ENCODE peak calls at places on chromosomes 5 and 9, in ten cellular contexts. One of them, this sample, is unnamed.

GRCh38 chr5:10485897-10486296 is 44.2 kb downstream of the ROPN1L start:
- DNase-seq in right lobe of liver: no peak
- DNase-seq in fibroblast of mammary gland: no peak
- DNase-seq in choroid plexus epithelial cell: no peak
- DNase-seq in WERI-Rb-1: no peak
- DNase-seq in left ventricle myocardium inferior: no peak
- DNase-seq in Peyer's patch: no peak
- DNase-seq in pancreas: no peak
- DNase-seq in brain microvascular endothelial cell: no peak
- DNase-seq in coronary artery: no peak
- DNase-seq in this sample: peak

GRCh38 chr9:2291980-2292704 is 277.0 kb downstream of the SMARCA2 start:
- DNase-seq in Peyer's patch: no peak
- DNase-seq in brain microvascular endothelial cell: no peak
- DNase-seq in choroid plexus epithelial cell: peak
- DNase-seq in left ventricle myocardium inferior: no peak
- DNase-seq in pancreas: no peak
- DNase-seq in coronary artery: no peak
- DNase-seq in fibroblast of mammary gland: peak
- DNase-seq in right lobe of liver: no peak
- DNase-seq in WERI-Rb-1: no peak
- DNase-seq in this sample: no peak

GRCh38 chr5:80255425-80255751 is 460 bp downstream of the SERINC5 start:
- DNase-seq in WERI-Rb-1: peak
- DNase-seq in pancreas: peak
- DNase-seq in right lobe of liver: no peak
- DNase-seq in left ventricle myocardium inferior: peak
- DNase-seq in choroid plexus epithelial cell: peak
- DNase-seq in fibroblast of mammary gland: peak
- DNase-seq in brain microvascular endothelial cell: peak
- DNase-seq in coronary artery: peak
- DNase-seq in Peyer's patch: peak
- DNase-seq in this sample: peak

GRCh38 chr9:124045076-124045829 is 33.7 kb downstream of the LHX2 start:
- DNase-seq in choroid plexus epithelial cell: peak
- DNase-seq in right lobe of liver: peak
- DNase-seq in Peyer's patch: no peak
- DNase-seq in WERI-Rb-1: no peak
- DNase-seq in pancreas: peak
- DNase-seq in fibroblast of mammary gland: peak
- DNase-seq in left ventricle myocardium inferior: peak
- DNase-seq in brain microvascular endothelial cell: peak
- DNase-seq in coronary artery: no peak
- DNase-seq in this sample: peak

GRCh38 chr5:1793301-1793740 is 6.3 kb downstream of the MRPL36 start:
- DNase-seq in Peyer's patch: peak
- DNase-seq in pancreas: no peak
- DNase-seq in right lobe of liver: no peak
- DNase-seq in choroid plexus epithelial cell: peak
- DNase-seq in left ventricle myocardium inferior: no peak
- DNase-seq in brain microvascular endothelial cell: peak
- DNase-seq in WERI-Rb-1: no peak
- DNase-seq in coronary artery: no peak
- DNase-seq in fibroblast of mammary gland: peak
- DNase-seq in this sample: no peak

GRCh38 chr5:1169608-1170115 is 31.7 kb upstream of the SLC6A19 start:
- DNase-seq in brain microvascular endothelial cell: no peak
- DNase-seq in coronary artery: no peak
- DNase-seq in WERI-Rb-1: no peak
- DNase-seq in left ventricle myocardium inferior: no peak
- DNase-seq in Peyer's patch: peak
- DNase-seq in choroid plexus epithelial cell: no peak
- DNase-seq in fibroblast of mammary gland: no peak
- DNase-seq in pancreas: no peak
- DNase-seq in right lobe of liver: no peak
- DNase-seq in this sample: no peak

GRCh38 chr9:94951591-94952115 is 225.2 kb downstream of the AOPEP start:
- DNase-seq in choroid plexus epithelial cell: no peak
- DNase-seq in fibroblast of mammary gland: no peak
- DNase-seq in left ventricle myocardium inferior: no peak
- DNase-seq in brain microvascular endothelial cell: no peak
- DNase-seq in right lobe of liver: no peak
- DNase-seq in pancreas: no peak
- DNase-seq in coronary artery: no peak
- DNase-seq in Peyer's patch: no peak
- DNase-seq in WERI-Rb-1: no peak
- DNase-seq in this sample: no peak

GRCh38 chr5:107365355-107366109 is 305.2 kb downstream of the EFNA5 start:
- DNase-seq in pancreas: no peak
- DNase-seq in choroid plexus epithelial cell: peak
- DNase-seq in fibroblast of mammary gland: no peak
- DNase-seq in brain microvascular endothelial cell: peak
- DNase-seq in WERI-Rb-1: no peak
- DNase-seq in coronary artery: no peak
- DNase-seq in right lobe of liver: no peak
- DNase-seq in left ventricle myocardium inferior: no peak
- DNase-seq in Peyer's patch: no peak
- DNase-seq in this sample: no peak

GRCh38 chr5:77641963-77642589 is 3.6 kb upstream of the OTP start:
- DNase-seq in left ventricle myocardium inferior: no peak
- DNase-seq in fibroblast of mammary gland: no peak
- DNase-seq in right lobe of liver: no peak
- DNase-seq in choroid plexus epithelial cell: no peak
- DNase-seq in WERI-Rb-1: no peak
- DNase-seq in coronary artery: no peak
- DNase-seq in pancreas: no peak
- DNase-seq in brain microvascular endothelial cell: no peak
- DNase-seq in Peyer's patch: no peak
- DNase-seq in this sample: no peak

GRCh38 chr5:83866191-83866590 is 145.5 kb upstream of the HAPLN1 start:
- DNase-seq in coronary artery: no peak
- DNase-seq in choroid plexus epithelial cell: peak
- DNase-seq in right lobe of liver: no peak
- DNase-seq in pancreas: no peak
- DNase-seq in brain microvascular endothelial cell: no peak
- DNase-seq in fibroblast of mammary gland: no peak
- DNase-seq in Peyer's patch: no peak
- DNase-seq in WERI-Rb-1: no peak
- DNase-seq in left ventricle myocardium inferior: no peak
- DNase-seq in this sample: no peak

GRCh38 chr9:105330755-105331154 is 86.3 kb downstream of the SLC44A1 start:
- DNase-seq in choroid plexus epithelial cell: no peak
- DNase-seq in right lobe of liver: no peak
- DNase-seq in brain microvascular endothelial cell: no peak
- DNase-seq in pancreas: no peak
- DNase-seq in coronary artery: no peak
- DNase-seq in WERI-Rb-1: no peak
- DNase-seq in Peyer's patch: no peak
- DNase-seq in left ventricle myocardium inferior: no peak
- DNase-seq in fibroblast of mammary gland: no peak
- DNase-seq in this sample: no peak

GRCh38 chr5:44747396-44747795 is 61.4 kb upstream of the MRPS30 start:
- DNase-seq in coronary artery: no peak
- DNase-seq in brain microvascular endothelial cell: no peak
- DNase-seq in fibroblast of mammary gland: no peak
- DNase-seq in WERI-Rb-1: no peak
- DNase-seq in pancreas: no peak
- DNase-seq in choroid plexus epithelial cell: no peak
- DNase-seq in right lobe of liver: no peak
- DNase-seq in Peyer's patch: no peak
- DNase-seq in left ventricle myocardium inferior: no peak
- DNase-seq in this sample: no peak

GRCh38 chr5:156329197-156329611 is 2.2 kb downstream of the SGCD start:
- DNase-seq in right lobe of liver: no peak
- DNase-seq in pancreas: no peak
- DNase-seq in choroid plexus epithelial cell: no peak
- DNase-seq in WERI-Rb-1: no peak
- DNase-seq in fibroblast of mammary gland: no peak
- DNase-seq in Peyer's patch: no peak
- DNase-seq in coronary artery: no peak
- DNase-seq in left ventricle myocardium inferior: peak
- DNase-seq in brain microvascular endothelial cell: no peak
- DNase-seq in this sample: no peak

GRCh38 chr9:86642721-86643120 is 288.5 kb upstream of the TUT7 start:
- DNase-seq in choroid plexus epithelial cell: no peak
- DNase-seq in brain microvascular endothelial cell: no peak
- DNase-seq in Peyer's patch: no peak
- DNase-seq in WERI-Rb-1: no peak
- DNase-seq in fibroblast of mammary gland: no peak
- DNase-seq in pancreas: no peak
- DNase-seq in coronary artery: no peak
- DNase-seq in right lobe of liver: no peak
- DNase-seq in left ventricle myocardium inferior: no peak
- DNase-seq in this sample: no peak
- TF ChIP-seq CTCF in choroid plexus epithelial cell: no peak
- TF ChIP-seq CTCF in brain microvascular endothelial cell: no peak
- TF ChIP-seq CTCF in Peyer's patch: no peak
- TF ChIP-seq CTCF in WERI-Rb-1: no peak
- TF ChIP-seq CTCF in fibroblast of mammary gland: no peak
- TF ChIP-seq CTCF in pancreas: no peak
- TF ChIP-seq CTCF in coronary artery: no peak
- TF ChIP-seq CTCF in right lobe of liver: no peak
- TF ChIP-seq CTCF in left ventricle myocardium inferior: no peak
- TF ChIP-seq CTCF in this sample: no peak

DNA sequence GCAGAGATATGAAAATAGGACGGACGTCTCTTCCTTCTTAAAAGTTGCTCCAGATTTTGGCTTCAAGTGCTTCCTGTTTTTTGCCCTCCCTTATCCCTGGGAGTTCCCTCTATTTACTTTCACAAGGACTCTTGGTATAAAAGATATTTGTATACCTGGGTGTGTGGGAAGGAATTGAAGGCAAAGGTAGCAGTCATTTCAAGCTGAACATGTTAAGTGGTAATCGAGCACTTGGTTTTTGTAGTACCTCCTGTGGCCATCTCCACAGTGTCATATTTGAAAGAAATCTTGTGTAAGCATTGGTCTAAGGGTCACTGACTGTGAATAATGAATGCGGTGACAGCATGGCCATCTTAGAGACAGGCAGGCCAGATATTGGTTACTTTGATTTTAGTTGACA is 593.6 kb downstream of the MTRR start:
- DNase-seq in fibroblast of mammary gland: no peak
- DNase-seq in Peyer's patch: no peak
- DNase-seq in left ventricle myocardium inferior: no peak
- DNase-seq in WERI-Rb-1: no peak
- DNase-seq in brain microvascular endothelial cell: no peak
- DNase-seq in choroid plexus epithelial cell: no peak
- DNase-seq in pancreas: no peak
- DNase-seq in right lobe of liver: no peak
- DNase-seq in coronary artery: no peak
- DNase-seq in this sample: no peak
- TF ChIP-seq CTCF in fibroblast of mammary gland: no peak
- TF ChIP-seq CTCF in Peyer's patch: no peak
- TF ChIP-seq CTCF in left ventricle myocardium inferior: no peak
- TF ChIP-seq CTCF in WERI-Rb-1: no peak
- TF ChIP-seq CTCF in brain microvascular endothelial cell: no peak
- TF ChIP-seq CTCF in choroid plexus epithelial cell: no peak
- TF ChIP-seq CTCF in pancreas: no peak
- TF ChIP-seq CTCF in right lobe of liver: no peak
- TF ChIP-seq CTCF in coronary artery: no peak
- TF ChIP-seq CTCF in this sample: no peak

GRCh38 chr9:79477955-79478751 is 93.6 kb upstream of the TLE4 start:
- DNase-seq in right lobe of liver: no peak
- DNase-seq in Peyer's patch: no peak
- DNase-seq in choroid plexus epithelial cell: peak
- DNase-seq in WERI-Rb-1: peak
- DNase-seq in brain microvascular endothelial cell: peak
- DNase-seq in coronary artery: no peak
- DNase-seq in pancreas: no peak
- DNase-seq in left ventricle myocardium inferior: no peak
- DNase-seq in fibroblast of mammary gland: no peak
- DNase-seq in this sample: no peak
- TF ChIP-seq CTCF in right lobe of liver: no peak
- TF ChIP-seq CTCF in Peyer's patch: peak
- TF ChIP-seq CTCF in choroid plexus epithelial cell: peak
- TF ChIP-seq CTCF in WERI-Rb-1: peak
- TF ChIP-seq CTCF in brain microvascular endothelial cell: peak
- TF ChIP-seq CTCF in coronary artery: no peak
- TF ChIP-seq CTCF in pancreas: no peak
- TF ChIP-seq CTCF in left ventricle myocardium inferior: peak
- TF ChIP-seq CTCF in fibroblast of mammary gland: no peak
- TF ChIP-seq CTCF in this sample: no peak

GRCh38 chr5:86981898-86982297 is 285.8 kb upstream of the RASA1 start:
- DNase-seq in fibroblast of mammary gland: no peak
- DNase-seq in pancreas: no peak
- DNase-seq in WERI-Rb-1: no peak
- DNase-seq in right lobe of liver: no peak
- DNase-seq in Peyer's patch: no peak
- DNase-seq in brain microvascular endothelial cell: no peak
- DNase-seq in choroid plexus epithelial cell: no peak
- DNase-seq in left ventricle myocardium inferior: no peak
- DNase-seq in coronary artery: no peak
- DNase-seq in this sample: no peak

GRCh38 chr5:86983208-86983607 is 284.5 kb upstream of the RASA1 start:
- DNase-seq in choroid plexus epithelial cell: no peak
- DNase-seq in pancreas: no peak
- DNase-seq in left ventricle myocardium inferior: no peak
- DNase-seq in Peyer's patch: no peak
- DNase-seq in WERI-Rb-1: no peak
- DNase-seq in brain microvascular endothelial cell: no peak
- DNase-seq in coronary artery: no peak
- DNase-seq in right lobe of liver: no peak
- DNase-seq in fibroblast of mammary gland: no peak
- DNase-seq in this sample: no peak

GRCh38 chr5:86986837-86987236 is 280.8 kb upstream of the RASA1 start:
- DNase-seq in pancreas: no peak
- DNase-seq in left ventricle myocardium inferior: no peak
- DNase-seq in brain microvascular endothelial cell: no peak
- DNase-seq in right lobe of liver: no peak
- DNase-seq in coronary artery: no peak
- DNase-seq in WERI-Rb-1: no peak
- DNase-seq in Peyer's patch: no peak
- DNase-seq in fibroblast of mammary gland: no peak
- DNase-seq in choroid plexus epithelial cell: no peak
- DNase-seq in this sample: no peak
- TF ChIP-seq CTCF in pancreas: no peak
- TF ChIP-seq CTCF in left ventricle myocardium inferior: no peak
- TF ChIP-seq CTCF in brain microvascular endothelial cell: no peak
- TF ChIP-seq CTCF in right lobe of liver: no peak
- TF ChIP-seq CTCF in coronary artery: no peak
- TF ChIP-seq CTCF in WERI-Rb-1: no peak
- TF ChIP-seq CTCF in Peyer's patch: no peak
- TF ChIP-seq CTCF in fibroblast of mammary gland: no peak
- TF ChIP-seq CTCF in choroid plexus epithelial cell: no peak
- TF ChIP-seq CTCF in this sample: no peak

DNA sequence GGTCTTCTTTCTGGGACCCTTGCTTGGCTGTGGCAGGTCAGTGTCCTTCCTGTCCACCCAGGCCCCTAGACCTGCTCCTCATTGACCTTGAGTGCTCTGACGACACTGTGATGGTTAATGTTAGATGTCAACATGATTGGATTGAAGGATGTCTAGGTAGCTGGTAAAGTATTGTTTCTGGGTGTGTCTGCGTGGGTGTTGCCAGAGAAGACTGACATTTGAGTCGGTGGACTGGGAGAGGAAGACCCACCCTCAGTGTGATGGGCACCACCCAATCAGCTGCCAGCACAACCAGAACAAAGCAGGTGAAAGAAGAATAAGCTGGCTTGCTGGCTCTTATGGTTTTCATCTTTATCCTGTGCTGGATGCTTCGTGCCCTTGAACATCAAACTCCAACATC is 74.5 kb downstream of the CFAP90 start:
- DNase-seq in Peyer's patch: no peak
- DNase-seq in WERI-Rb-1: no peak
- DNase-seq in coronary artery: no peak
- DNase-seq in fibroblast of mammary gland: no peak
- DNase-seq in right lobe of liver: no peak
- DNase-seq in choroid plexus epithelial cell: no peak
- DNase-seq in pancreas: no peak
- DNase-seq in brain microvascular endothelial cell: no peak
- DNase-seq in left ventricle myocardium inferior: no peak
- DNase-seq in this sample: no peak
- TF ChIP-seq CTCF in Peyer's patch: no peak
- TF ChIP-seq CTCF in WERI-Rb-1: no peak
- TF ChIP-seq CTCF in coronary artery: no peak
- TF ChIP-seq CTCF in fibroblast of mammary gland: no peak
- TF ChIP-seq CTCF in right lobe of liver: no peak
- TF ChIP-seq CTCF in choroid plexus epithelial cell: no peak
- TF ChIP-seq CTCF in pancreas: no peak
- TF ChIP-seq CTCF in brain microvascular endothelial cell: no peak
- TF ChIP-seq CTCF in left ventricle myocardium inferior: no peak
- TF ChIP-seq CTCF in this sample: no peak

This sample was measured in stomach.